ENCODE peak calls at places on chromosomes 4 and X, in five cellular contexts. Y is Right ventricle myocardium superior, I is GM20000, H is NCI-H460, K is mucosa of descending colon. R is an unnamed sample.

GRCh38 chrX:71919436-71919835 is 8.8 kb downstream of the NHSL2 start:
- DNase-seq in Y (no peak), I (no peak), H (no peak), K (no peak), R (peak; percentile 43)

GRCh38 chr4:2393353-2394270 is 24.8 kb downstream of the ZFYVE28 start:
- DNase-seq in Y (no peak), I (peak; percentile 73), H (no peak), K (peak; percentile 61), R (peak; percentile 95)

GRCh38 chr4:101356928-101357327 is 9.6 kb upstream of the PPP3CA start:
- DNase-seq in Y (no peak), I (no peak), H (no peak), K (no peak), R (peak; percentile 26)

GRCh38 chr4:161799687-161800086 is 364.1 kb downstream of the FSTL5 start:
- DNase-seq in Y (no peak), I (no peak), H (peak; percentile 8), K (no peak), R (no peak)

GRCh38 chrX:125402807-125403206 is 83.1 kb downstream of the TEX13C start:
- DNase-seq in Y (no peak), I (no peak), H (no peak), K (no peak), R (no peak)

GRCh38 chrX:69093960-69094935 is 71.0 kb downstream of the PJA1 start:
- DNase-seq in Y (no peak), I (peak; percentile 59), H (peak; percentile 23), K (peak; percentile 45), R (peak; percentile 81)

GRCh38 chr4:145388043-145388442 is 93.6 kb upstream of the SMAD1 start:
- DNase-seq in Y (no peak), I (no peak), H (no peak), K (no peak), R (peak; percentile 34)

GRCh38 chrX:12903646-12904045 is 2.8 kb upstream of the TLR8 start:
- DNase-seq in Y (no peak), I (no peak), H (no peak), K (no peak), R (no peak)

GRCh38 chr4:140928880-140929279 is 172.7 kb upstream of the TBC1D9 start:
- DNase-seq in Y (no peak), I (no peak), H (no peak), K (no peak), R (no peak)

GRCh38 chr4:47334597-47335185 is 128.8 kb downstream of the COMMD8 start:
- DNase-seq in Y (no peak), I (no peak), H (no peak), K (no peak), R (no peak)

GRCh38 chr4:113684534-113685091 is 76.9 kb downstream of the CAMK2D start:
- DNase-seq in Y (peak; percentile 66), I (peak; percentile 3), H (peak; percentile 30), K (peak; percentile 51), R (peak; percentile 37)

GRCh38 chr4:119246177-119246576 is 33.7 kb downstream of the USP53 start:
- DNase-seq in Y (no peak), I (no peak), H (no peak), K (no peak), R (no peak)

GRCh38 chr4:123709336-123709735 is 312.7 kb downstream of the SPRY1 start:
- DNase-seq in Y (no peak), I (no peak), H (no peak), K (peak; percentile 38), R (no peak)

GRCh38 chr4:61500883-61501282 is 300.8 kb downstream of the ADGRL3 start:
- DNase-seq in Y (no peak), I (no peak), H (peak; percentile 6), K (no peak), R (peak; percentile 6)

GRCh38 chrX:109830157-109830703 is 97.2 kb upstream of the ACSL4 start:
- DNase-seq in Y (no peak), I (no peak), H (no peak), K (no peak), R (no peak)

GRCh38 chrX:153598541-153599191 is at the start of gene CCNQ:
- DNase-seq in Y (no peak), I (peak; percentile 35), H (no peak), K (peak; percentile 17), R (peak; percentile 46)

GRCh38 chrX:118495958-118496762 is 545 bp downstream of the DOCK11 start:
- DNase-seq in Y (peak; percentile 82), I (peak; percentile 58), H (peak; percentile 27), K (peak; percentile 60), R (peak; percentile 63)

GRCh38 chr4:866761-867390 is 40.9 kb upstream of the CPLX1 start:
- DNase-seq in Y (no peak), I (no peak), H (peak; percentile 17), K (no peak), R (no peak)

GRCh38 chr4:3461515-3462291 is 1.4 kb upstream of the DOK7 start:
- DNase-seq in Y (peak; percentile 89), I (no peak), H (no peak), K (peak; percentile 55), R (peak; percentile 82)

GRCh38 chrX:39253551-39253950 is 452.3 kb downstream of the MID1IP1 start:
- DNase-seq in Y (no peak), I (no peak), H (no peak), K (no peak), R (no peak)

GRCh38 chr4:99323761-99324160 is 2.6 kb upstream of the ADH1B start:
- DNase-seq in Y (no peak), I (no peak), H (no peak), K (no peak), R (no peak)

GRCh38 chr4:170089743-170090666 is at the start of gene AADAT:
- DNase-seq in Y (peak; percentile 84), I (peak; percentile 77), H (peak; percentile 68), K (peak; percentile 75), R (peak; percentile 94)

GRCh38 chrX:1077140-1077539 is 135.3 kb downstream of the CRLF2 start:
- DNase-seq in Y (no peak), I (no peak), H (no peak), K (no peak), R (no peak)

GRCh38 chr4:164874791-164875190 is 2.2 kb upstream of the APELA start:
- DNase-seq in Y (no peak), I (no peak), H (no peak), K (no peak), R (no peak)